ENCODE peak calls at places on chromosome 14, in seven cellular contexts. L is activated CD4-positive, alpha-beta T cell treated with anti-CD3 and anti-CD28 coated beads, Interleukin-2, amount 10 ng/mL, durations not matched to agents 24 days and 14 days; Y is activated CD8-positive, alpha-beta memory T cell treated with anti-CD3 and anti-CD28 coated beads, Interleukin-2, amount 50 U/mL, for 48 hours; T is left cardiac atrium; D is mucosa of descending colon; E is GDM1; S is CD8-positive, alpha-beta memory T cell. Z is an unnamed sample.

GRCh38 chr14:103733651-103734050 is 18.0 kb downstream of the ZFYVE21 start:
- DNase-seq in E (no peak), L (no peak), T (no peak), D (no peak), Y (no peak), S (no peak), Z (no peak)

GRCh38 chr14:61065671-61066070 is 84.6 kb downstream of the SLC38A6 start:
- DNase-seq in S (no peak), T (no peak), Y (no peak), L (no peak), E (no peak), D (no peak), Z (no peak)

GRCh38 chr14:22588419-22589095 is 467 bp downstream of the DAD1 start:
- DNase-seq in E (no peak), Y (no peak), D (no peak), T (no peak), L (no peak), S (no peak), Z (no peak)

GRCh38 chr14:102602421-102603292 is 10.2 kb downstream of the RCOR1 start:
- DNase-seq in S (no peak), L (no peak), D (no peak), E (no peak), T (no peak), Y (no peak), Z (no peak)

GRCh38 chr14:32808574-32809098 is 130.0 kb upstream of the NPAS3 start:
- DNase-seq in L (no peak), T (no peak), Y (no peak), D (peak), S (no peak), E (no peak), Z (peak)

GRCh38 chr14:24249230-24250021 is 7.0 kb upstream of the TINF2 start:
- DNase-seq in L (no peak), T (peak), E (no peak), S (no peak), Y (no peak), D (no peak), Z (no peak)

GRCh38 chr14:34059925-34060746 is 109.3 kb upstream of the EGLN3 start:
- DNase-seq in Y (peak), E (no peak), L (peak), T (peak), D (peak), S (no peak), Z (peak)

GRCh38 chr14:75068294-75069020 is 984 bp upstream of the ZC2HC1C start:
- DNase-seq in L (no peak), D (no peak), Y (no peak), T (no peak), S (no peak), E (no peak), Z (no peak)

GRCh38 chr14:50837271-50837670 is 6.3 kb upstream of the NIN start:
- DNase-seq in E (no peak), D (no peak), Y (no peak), L (no peak), S (no peak), T (no peak), Z (no peak)

GRCh38 chr14:75428230-75429104 is 645 bp downstream of the JDP2 start:
- DNase-seq in E (no peak), S (no peak), D (peak), Y (peak), T (peak), L (peak), Z (peak)

GRCh38 chr14:72742682-72743195 is 151.2 kb downstream of the DPF3 start:
- DNase-seq in T (no peak), Y (peak), E (no peak), L (no peak), S (no peak), D (no peak), Z (no peak)

GRCh38 chr14:99075771-99076370 is 196.1 kb downstream of the BCL11B start:
- DNase-seq in T (no peak), E (no peak), S (no peak), Y (no peak), D (no peak), L (no peak), Z (no peak)

GRCh38 chr14:39175445-39176262 is 600 bp downstream of the PNN start:
- DNase-seq in D (no peak), E (peak), L (peak), S (no peak), T (no peak), Y (peak), Z (peak)

GRCh38 chr14:30874120-30874998 is at the start of gene COCH:
- DNase-seq in T (peak), Y (peak), E (no peak), L (peak), D (peak), S (peak), Z (peak)

GRCh38 chr14:75453817-75454434 is 26.1 kb downstream of the JDP2 start:
- DNase-seq in S (no peak), Y (no peak), E (no peak), D (no peak), T (no peak), L (peak), Z (no peak)

GRCh38 chr14:42011221-42011620 is 404.5 kb downstream of the LRFN5 start:
- DNase-seq in S (no peak), T (no peak), D (no peak), Y (no peak), E (no peak), L (no peak), Z (no peak)

GRCh38 chr14:58026219-58026618 is 125.8 kb downstream of the ARMH4 start:
- DNase-seq in T (no peak), D (no peak), L (no peak), E (no peak), S (no peak), Y (no peak), Z (no peak)

GRCh38 chr14:96423012-96423411 is 31.1 kb downstream of the AK7 start:
- DNase-seq in D (no peak), T (no peak), E (no peak), S (no peak), Y (no peak), L (no peak), Z (no peak)

GRCh38 chr14:83520837-83521236 is 1987.2 kb upstream of the SEL1L start:
- DNase-seq in Y (no peak), E (no peak), L (no peak), S (no peak), D (no peak), T (no peak), Z (no peak)

GRCh38 chr14:84017533-84017932 is 1512.4 kb upstream of the FLRT2 start:
- DNase-seq in Y (no peak), S (no peak), T (no peak), L (no peak), E (no peak), D (no peak), Z (no peak)